ENCODE peak calls at places on chromosomes 13 and 19, in five cellular contexts. One of them, this sample, is unnamed.

GRCh38 chr19:52748336-52748950 is 13.6 kb upstream of the ZNF611 start:
- DNase-seq in fibroblast of pulmonary artery: peak
- DNase-seq in IMR-90: peak
- DNase-seq in CD8-positive, alpha-beta memory T cell: no peak
- DNase-seq in psoas muscle: no peak
- DNase-seq in this sample: peak

GRCh38 chr19:46471116-46471733 is at the start of gene PNMA8A:
- DNase-seq in fibroblast of pulmonary artery: peak
- DNase-seq in IMR-90: peak
- DNase-seq in psoas muscle: peak
- DNase-seq in CD8-positive, alpha-beta memory T cell: no peak
- DNase-seq in this sample: peak

GRCh38 chr13:68369739-68370138 is 1139.6 kb upstream of the PCDH9 start:
- DNase-seq in psoas muscle: no peak
- DNase-seq in IMR-90: no peak
- DNase-seq in fibroblast of pulmonary artery: no peak
- DNase-seq in CD8-positive, alpha-beta memory T cell: no peak
- DNase-seq in this sample: no peak

GRCh38 chr13:57629391-57629804 is 2.1 kb upstream of the PCDH17 start:
- DNase-seq in fibroblast of pulmonary artery: peak
- DNase-seq in CD8-positive, alpha-beta memory T cell: no peak
- DNase-seq in psoas muscle: no peak
- DNase-seq in IMR-90: no peak
- DNase-seq in this sample: no peak

GRCh38 chr13:45682494-45683008 is 19.6 kb upstream of the CBY2 start:
- DNase-seq in psoas muscle: no peak
- DNase-seq in IMR-90: no peak
- DNase-seq in CD8-positive, alpha-beta memory T cell: no peak
- DNase-seq in fibroblast of pulmonary artery: no peak
- DNase-seq in this sample: no peak

GRCh38 chr19:37304190-37304883 is 66.6 kb upstream of the ZNF527 start:
- DNase-seq in psoas muscle: peak
- DNase-seq in IMR-90: no peak
- DNase-seq in CD8-positive, alpha-beta memory T cell: no peak
- DNase-seq in fibroblast of pulmonary artery: no peak
- DNase-seq in this sample: no peak

GRCh38 chr13:24540236-24541126 is 27.9 kb upstream of the PARP4 start:
- DNase-seq in psoas muscle: no peak
- DNase-seq in fibroblast of pulmonary artery: peak
- DNase-seq in IMR-90: no peak
- DNase-seq in CD8-positive, alpha-beta memory T cell: no peak
- DNase-seq in this sample: no peak

GRCh38 chr19:13938361-13939027 is at the start of gene PODNL1:
- DNase-seq in CD8-positive, alpha-beta memory T cell: no peak
- DNase-seq in fibroblast of pulmonary artery: peak
- DNase-seq in IMR-90: peak
- DNase-seq in psoas muscle: no peak
- DNase-seq in this sample: peak

GRCh38 chr13:36418022-36418805 is 14.1 kb upstream of the CCNA1 start:
- DNase-seq in CD8-positive, alpha-beta memory T cell: no peak
- DNase-seq in IMR-90: peak
- DNase-seq in fibroblast of pulmonary artery: peak
- DNase-seq in psoas muscle: no peak
- DNase-seq in this sample: peak

GRCh38 chr13:79241697-79242096 is 164.4 kb downstream of the RBM26 start:
- DNase-seq in CD8-positive, alpha-beta memory T cell: no peak
- DNase-seq in IMR-90: no peak
- DNase-seq in psoas muscle: no peak
- DNase-seq in fibroblast of pulmonary artery: no peak
- DNase-seq in this sample: no peak

GRCh38 chr13:98771838-98772611 is 19.6 kb upstream of the SLC15A1 start:
- DNase-seq in fibroblast of pulmonary artery: no peak
- DNase-seq in IMR-90: no peak
- DNase-seq in CD8-positive, alpha-beta memory T cell: no peak
- DNase-seq in psoas muscle: no peak
- DNase-seq in this sample: no peak

GRCh38 chr19:38387550-38388309 is at the start of gene GGN:
- DNase-seq in psoas muscle: peak
- DNase-seq in IMR-90: peak
- DNase-seq in fibroblast of pulmonary artery: peak
- DNase-seq in CD8-positive, alpha-beta memory T cell: peak
- DNase-seq in this sample: peak

GRCh38 chr19:3459322-3459881 is 20.9 kb downstream of the SMIM24 start:
- DNase-seq in psoas muscle: peak
- DNase-seq in IMR-90: peak
- DNase-seq in fibroblast of pulmonary artery: peak
- DNase-seq in CD8-positive, alpha-beta memory T cell: no peak
- DNase-seq in this sample: peak

GRCh38 chr19:16026131-16026530 is 50.2 kb upstream of the TPM4 start:
- DNase-seq in CD8-positive, alpha-beta memory T cell: no peak
- DNase-seq in fibroblast of pulmonary artery: no peak
- DNase-seq in psoas muscle: no peak
- DNase-seq in IMR-90: no peak
- DNase-seq in this sample: no peak

GRCh38 chr19:3556978-3557460 is 367 bp downstream of the MFSD12 start:
- DNase-seq in CD8-positive, alpha-beta memory T cell: peak
- DNase-seq in psoas muscle: peak
- DNase-seq in IMR-90: peak
- DNase-seq in fibroblast of pulmonary artery: no peak
- DNase-seq in this sample: no peak

GRCh38 chr13:112953591-112954487 is 15.2 kb upstream of the MCF2L start:
- DNase-seq in IMR-90: no peak
- DNase-seq in psoas muscle: no peak
- DNase-seq in CD8-positive, alpha-beta memory T cell: no peak
- DNase-seq in fibroblast of pulmonary artery: no peak
- DNase-seq in this sample: no peak

GRCh38 chr19:15431396-15432017 is 12.7 kb upstream of the AKAP8L start:
- DNase-seq in fibroblast of pulmonary artery: no peak
- DNase-seq in psoas muscle: peak
- DNase-seq in IMR-90: no peak
- DNase-seq in CD8-positive, alpha-beta memory T cell: no peak
- DNase-seq in this sample: no peak

GRCh38 chr13:27923794-27924528 is 4.2 kb downstream of the PDX1 start:
- DNase-seq in IMR-90: no peak
- DNase-seq in fibroblast of pulmonary artery: no peak
- DNase-seq in psoas muscle: no peak
- DNase-seq in CD8-positive, alpha-beta memory T cell: no peak
- DNase-seq in this sample: peak

GRCh38 chr19:38736036-38736412 is 8.2 kb downstream of the CAPN12 start:
- DNase-seq in IMR-90: no peak
- DNase-seq in CD8-positive, alpha-beta memory T cell: peak
- DNase-seq in psoas muscle: peak
- DNase-seq in fibroblast of pulmonary artery: no peak
- DNase-seq in this sample: peak

GRCh38 chr19:47494729-47495128 is 10.7 kb upstream of the KPTN start:
- DNase-seq in CD8-positive, alpha-beta memory T cell: no peak
- DNase-seq in psoas muscle: peak
- DNase-seq in IMR-90: no peak
- DNase-seq in fibroblast of pulmonary artery: no peak
- DNase-seq in this sample: no peak

GRCh38 chr13:37642201-37642600 is 43.6 kb upstream of the POSTN start:
- DNase-seq in CD8-positive, alpha-beta memory T cell: no peak
- DNase-seq in IMR-90: no peak
- DNase-seq in psoas muscle: no peak
- DNase-seq in fibroblast of pulmonary artery: no peak
- DNase-seq in this sample: no peak

GRCh38 chr19:47447470-47448359 is 24.0 kb downstream of the SLC8A2 start:
- DNase-seq in IMR-90: peak
- DNase-seq in fibroblast of pulmonary artery: peak
- DNase-seq in psoas muscle: peak
- DNase-seq in CD8-positive, alpha-beta memory T cell: peak
- DNase-seq in this sample: no peak

GRCh38 chr13:83498486-83499190 is 383.6 kb downstream of the SLITRK1 start:
- DNase-seq in IMR-90: peak
- DNase-seq in psoas muscle: no peak
- DNase-seq in CD8-positive, alpha-beta memory T cell: no peak
- DNase-seq in fibroblast of pulmonary artery: peak
- DNase-seq in this sample: peak

GRCh38 chr13:63367522-63368198 is 1952.0 kb upstream of the PCDH20 start:
- DNase-seq in psoas muscle: no peak
- DNase-seq in IMR-90: no peak
- DNase-seq in fibroblast of pulmonary artery: no peak
- DNase-seq in CD8-positive, alpha-beta memory T cell: no peak
- DNase-seq in this sample: peak

DNA sequence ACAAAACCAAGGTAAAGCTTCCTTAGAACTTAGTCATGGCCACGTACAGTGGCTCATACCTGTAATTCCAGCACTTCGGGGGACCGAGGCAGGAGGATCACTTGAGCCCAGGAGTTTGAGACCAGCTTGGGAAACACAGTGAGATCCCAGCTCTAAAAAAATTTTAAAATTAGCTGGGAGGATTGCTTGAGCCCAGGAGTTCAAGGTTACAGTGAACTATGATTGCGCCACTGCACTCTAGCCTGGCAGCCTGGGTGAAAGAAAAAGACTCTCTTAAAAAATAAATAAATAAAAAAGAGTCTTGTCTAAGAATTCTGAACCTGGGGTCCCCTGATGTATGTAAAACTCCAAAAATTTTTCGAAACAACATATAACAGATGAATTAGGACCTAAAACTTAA is 34.9 kb downstream of the N4BP2L2 start:
- DNase-seq in IMR-90: no peak
- DNase-seq in CD8-positive, alpha-beta memory T cell: no peak
- DNase-seq in psoas muscle: no peak
- DNase-seq in fibroblast of pulmonary artery: no peak
- DNase-seq in this sample: no peak
- H3K4me3 ChIP-seq in IMR-90: no peak
- H3K4me3 ChIP-seq in CD8-positive, alpha-beta memory T cell: no peak
- H3K4me3 ChIP-seq in psoas muscle: no peak
- H3K4me3 ChIP-seq in fibroblast of pulmonary artery: no peak
- H3K4me3 ChIP-seq in this sample: no peak

DNA sequence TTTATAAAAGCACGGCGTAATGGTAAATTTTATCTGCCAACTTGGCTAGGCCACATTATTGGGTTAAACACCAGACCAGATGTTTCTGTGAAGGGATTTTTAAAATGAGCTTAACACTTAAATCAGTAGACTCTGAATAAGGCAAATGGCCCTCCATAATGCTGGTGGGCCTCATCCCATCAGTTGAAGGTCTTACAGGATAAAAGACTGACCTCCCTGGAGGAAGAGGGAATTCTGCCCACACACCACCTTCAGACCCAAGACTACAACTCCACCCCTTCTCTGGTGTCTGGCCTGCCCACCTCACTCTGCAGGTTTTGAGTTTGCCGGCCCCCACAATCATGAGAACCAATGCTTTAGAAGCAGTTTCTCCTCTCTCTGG is 96.4 kb downstream of the COL4A1 start:
- DNase-seq in CD8-positive, alpha-beta memory T cell: no peak
- DNase-seq in IMR-90: no peak
- DNase-seq in fibroblast of pulmonary artery: no peak
- DNase-seq in psoas muscle: no peak
- DNase-seq in this sample: no peak
- H3K4me3 ChIP-seq in CD8-positive, alpha-beta memory T cell: no peak
- H3K4me3 ChIP-seq in IMR-90: no peak
- H3K4me3 ChIP-seq in fibroblast of pulmonary artery: no peak
- H3K4me3 ChIP-seq in psoas muscle: no peak
- H3K4me3 ChIP-seq in this sample: no peak

DNA sequence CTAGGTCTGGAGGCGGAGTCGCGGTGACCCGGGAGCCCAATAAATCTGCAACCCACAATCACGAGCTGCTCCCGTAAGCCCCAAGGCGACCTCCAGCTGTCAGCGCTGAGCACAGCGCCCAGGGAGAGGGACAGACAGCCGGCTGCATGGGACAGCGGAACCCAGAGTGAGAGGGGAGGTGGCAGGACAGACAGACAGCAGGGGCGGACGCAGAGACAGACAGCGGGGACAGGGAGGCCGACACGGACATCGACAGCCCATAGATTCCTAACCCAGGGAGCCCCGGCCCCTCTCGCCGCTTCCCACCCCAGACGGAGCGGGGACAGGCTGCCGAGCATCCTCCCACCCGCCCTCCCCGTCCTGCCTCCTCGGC is at the start of gene SLC5A5:
- DNase-seq in CD8-positive, alpha-beta memory T cell: no peak
- DNase-seq in psoas muscle: no peak
- DNase-seq in fibroblast of pulmonary artery: no peak
- DNase-seq in IMR-90: no peak
- DNase-seq in this sample: no peak
- H3K4me3 ChIP-seq in CD8-positive, alpha-beta memory T cell: peak
- H3K4me3 ChIP-seq in psoas muscle: no peak
- H3K4me3 ChIP-seq in fibroblast of pulmonary artery: no peak
- H3K4me3 ChIP-seq in IMR-90: no peak
- H3K4me3 ChIP-seq in this sample: no peak

GRCh38 chr19:5250127-5250659 is 90.4 kb downstream of the PTPRS start:
- DNase-seq in IMR-90: no peak
- DNase-seq in psoas muscle: peak
- DNase-seq in CD8-positive, alpha-beta memory T cell: no peak
- DNase-seq in fibroblast of pulmonary artery: no peak
- DNase-seq in this sample: no peak
- H3K4me3 ChIP-seq in IMR-90: no peak
- H3K4me3 ChIP-seq in psoas muscle: no peak
- H3K4me3 ChIP-seq in CD8-positive, alpha-beta memory T cell: no peak
- H3K4me3 ChIP-seq in fibroblast of pulmonary artery: no peak
- H3K4me3 ChIP-seq in this sample: no peak

DNA sequence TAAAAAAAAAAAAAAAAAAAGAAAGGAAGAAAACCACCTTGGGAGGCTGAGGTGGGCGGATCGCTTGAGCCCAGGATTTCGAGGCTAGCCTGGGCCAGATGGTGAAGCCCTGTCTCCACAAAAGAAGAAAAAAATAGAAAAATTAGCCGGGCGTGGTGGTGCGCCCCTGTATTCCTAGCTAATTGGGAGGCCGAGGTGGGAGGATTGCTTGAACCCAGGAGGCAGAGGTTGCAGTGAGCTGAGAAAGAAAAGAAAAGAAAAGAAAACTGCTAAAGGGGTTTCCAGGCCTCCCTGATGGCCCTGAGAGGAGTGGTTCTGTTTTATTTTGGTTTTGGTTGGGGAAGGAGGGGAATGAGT is 723 bp downstream of the ZNF473 start:
- DNase-seq in fibroblast of pulmonary artery: no peak
- DNase-seq in psoas muscle: no peak
- DNase-seq in CD8-positive, alpha-beta memory T cell: no peak
- DNase-seq in IMR-90: no peak
- DNase-seq in this sample: no peak
- H3K4me3 ChIP-seq in fibroblast of pulmonary artery: peak
- H3K4me3 ChIP-seq in psoas muscle: peak
- H3K4me3 ChIP-seq in CD8-positive, alpha-beta memory T cell: no peak
- H3K4me3 ChIP-seq in IMR-90: no peak
- H3K4me3 ChIP-seq in this sample: peak